ENCODE peak calls at places on chromosomes 7 and 10, in ten cellular contexts. M is keratinocyte, I is Calu3, Y is WTC11, A is tibial artery, K is Peyer's patch, D is HFF-Myc, L is A549, C is fibroblast of mammary gland, U is GM13976. F is an unnamed sample.
A peak's percentile ranks its signal among the peaks of the same experiment; 100 is the strongest.

GRCh38 chr7:100583132-100584045 is 2.5 kb downstream of the LRCH4 start:
- DNase-seq in M (no peak), I (no peak), Y (no peak), A (peak; percentile 74), K (no peak), D (no peak), L (no peak), C (peak; percentile 51), U (peak; percentile 70), F (no peak)

GRCh38 chr7:108222236-108222892 is 92.2 kb upstream of the LAMB4 start:
- DNase-seq in M (no peak), I (no peak), Y (peak; percentile 20), A (no peak), K (no peak), D (peak; percentile 43), L (no peak), C (no peak), U (no peak), F (no peak)

GRCh38 chr7:29639887-29640600 is 76.4 kb downstream of the PRR15 start:
- DNase-seq in M (no peak), I (no peak), Y (no peak), A (no peak), K (no peak), D (no peak), L (no peak), C (no peak), U (no peak), F (no peak)

GRCh38 chr7:149444260-149444659 is 16.6 kb downstream of the ZNF777 start:
- DNase-seq in M (no peak), I (no peak), Y (no peak), A (no peak), K (no peak), D (no peak), L (no peak), C (no peak), U (no peak), F (no peak)

GRCh38 chr10:69328346-69328687 is 50.0 kb downstream of the HK1 start:
- DNase-seq in M (no peak), I (no peak), Y (no peak), A (no peak), K (no peak), D (no peak), L (no peak), C (no peak), U (no peak), F (no peak)

GRCh38 chr7:20170626-20171025 is 46.6 kb downstream of the MACC1 start:
- DNase-seq in M (no peak), I (no peak), Y (no peak), A (no peak), K (no peak), D (no peak), L (no peak), C (peak; percentile 41), U (no peak), F (no peak)

GRCh38 chr7:141715794-141716689 is 7.9 kb downstream of the WEE2 start:
- DNase-seq in M (no peak), I (no peak), Y (no peak), A (no peak), K (no peak), D (no peak), L (no peak), C (no peak), U (no peak), F (no peak)

GRCh38 chr10:35606423-35606822 is 1.3 kb downstream of the GJD4 start:
- DNase-seq in M (no peak), I (no peak), Y (no peak), A (no peak), K (no peak), D (no peak), L (no peak), C (peak; percentile 33), U (no peak), F (no peak)

GRCh38 chr10:28246023-28246422 is 56.8 kb downstream of the MPP7 start:
- DNase-seq in M (no peak), I (no peak), Y (no peak), A (no peak), K (no peak), D (no peak), L (no peak), C (no peak), U (no peak), F (no peak)

GRCh38 chr10:119090968-119091367 is 10.4 kb upstream of the EIF3A start:
- DNase-seq in M (no peak), I (peak; percentile 42), Y (no peak), A (no peak), K (no peak), D (peak; percentile 70), L (no peak), C (peak; percentile 91), U (no peak), F (no peak)

GRCh38 chr10:128062837-128063563 is 63.2 kb downstream of the MKI67 start:
- DNase-seq in M (no peak), I (no peak), Y (no peak), A (no peak), K (no peak), D (no peak), L (no peak), C (no peak), U (peak; percentile 55), F (no peak)

GRCh38 chr10:69899727-69900595 is 98.3 kb downstream of the COL13A1 start:
- DNase-seq in M (no peak), I (no peak), Y (no peak), A (no peak), K (no peak), D (no peak), L (no peak), C (no peak), U (no peak), F (no peak)

DNA sequence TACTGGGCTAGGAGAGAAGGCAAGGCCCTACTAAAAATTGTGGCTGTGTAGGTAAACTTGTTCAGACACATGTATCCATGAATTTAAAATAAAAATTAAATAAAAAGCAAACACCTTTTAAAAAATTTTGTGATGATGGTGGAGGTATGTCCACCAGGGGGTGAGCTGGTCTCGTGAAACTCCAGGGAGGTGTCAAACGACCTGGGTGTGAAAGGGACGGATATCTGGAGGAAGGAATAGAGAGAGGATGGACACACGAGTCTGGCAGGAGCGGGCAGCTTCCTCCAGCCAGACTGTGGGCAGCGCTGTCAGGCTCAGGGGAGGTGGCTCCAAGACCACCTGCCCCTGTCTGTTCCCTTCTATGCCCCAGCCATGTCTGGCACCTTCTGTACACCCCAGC is 34.8 kb upstream of the DMBT1 start:
- DNase-seq in M (no peak), I (peak; percentile 57), Y (no peak), A (no peak), K (no peak), D (no peak), L (no peak), C (no peak), U (no peak), F (no peak)
- TF ChIP-seq CTCF in M (peak; percentile 27), I (peak; percentile 53), Y (peak; percentile 27), A (no peak), K (peak; percentile 31), D (no peak), L (peak; percentile 24), C (peak; percentile 16), U (no peak), F (no peak)

GRCh38 chr10:43362191-43362839 is 9.1 kb upstream of the FXYD4 start:
- DNase-seq in M (peak; percentile 89), I (peak; percentile 95), Y (peak; percentile 96), A (peak; percentile 90), K (peak; percentile 97), D (peak; percentile 22), L (peak; percentile 86), C (peak; percentile 73), U (peak; percentile 98), F (peak; percentile 97)
- TF ChIP-seq CTCF in M (peak; percentile 40), I (peak; percentile 16), Y (no peak), A (peak; percentile 28), K (peak; percentile 40), D (peak; percentile 34), L (peak; percentile 50), C (peak; percentile 42), U (peak; percentile 56), F (no peak)

GRCh38 chr7:48337012-48337621 is 165.9 kb downstream of the ABCA13 start:
- DNase-seq in M (no peak), I (peak; percentile 47), Y (peak; percentile 45), A (no peak), K (no peak), D (peak; percentile 1), L (peak; percentile 24), C (peak; percentile 36), U (no peak), F (no peak)
- TF ChIP-seq CTCF in M (peak; percentile 60), I (peak; percentile 78), Y (peak; percentile 31), A (no peak), K (no peak), D (peak; percentile 56), L (peak; percentile 44), C (peak; percentile 62), U (peak; percentile 27), F (no peak)

DNA sequence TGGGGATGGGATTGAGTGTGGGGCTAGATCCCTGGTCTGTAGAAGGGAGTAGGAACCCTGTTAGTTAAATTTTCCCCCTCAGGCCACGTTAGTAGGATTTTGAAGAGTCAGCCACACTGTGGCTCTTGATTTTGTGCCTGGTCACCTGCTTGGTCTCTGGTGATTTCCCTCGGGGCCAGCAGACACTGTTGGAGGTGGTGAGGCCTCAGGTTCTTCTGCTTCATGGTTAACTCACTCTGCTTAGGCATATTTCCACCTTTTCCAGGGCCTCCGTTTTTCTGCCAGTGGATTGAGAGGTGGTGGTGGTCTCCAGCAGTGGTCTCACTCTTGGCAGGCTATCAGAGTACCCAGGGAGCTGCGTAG is 4.1 kb downstream of the TSPAN14 start:
- DNase-seq in M (no peak), I (no peak), Y (no peak), A (no peak), K (no peak), D (no peak), L (no peak), C (no peak), U (no peak), F (no peak)
- TF ChIP-seq CTCF in M (no peak), I (peak; percentile 9), Y (no peak), A (no peak), K (no peak), D (no peak), L (no peak), C (no peak), U (no peak), F (no peak)

DNA sequence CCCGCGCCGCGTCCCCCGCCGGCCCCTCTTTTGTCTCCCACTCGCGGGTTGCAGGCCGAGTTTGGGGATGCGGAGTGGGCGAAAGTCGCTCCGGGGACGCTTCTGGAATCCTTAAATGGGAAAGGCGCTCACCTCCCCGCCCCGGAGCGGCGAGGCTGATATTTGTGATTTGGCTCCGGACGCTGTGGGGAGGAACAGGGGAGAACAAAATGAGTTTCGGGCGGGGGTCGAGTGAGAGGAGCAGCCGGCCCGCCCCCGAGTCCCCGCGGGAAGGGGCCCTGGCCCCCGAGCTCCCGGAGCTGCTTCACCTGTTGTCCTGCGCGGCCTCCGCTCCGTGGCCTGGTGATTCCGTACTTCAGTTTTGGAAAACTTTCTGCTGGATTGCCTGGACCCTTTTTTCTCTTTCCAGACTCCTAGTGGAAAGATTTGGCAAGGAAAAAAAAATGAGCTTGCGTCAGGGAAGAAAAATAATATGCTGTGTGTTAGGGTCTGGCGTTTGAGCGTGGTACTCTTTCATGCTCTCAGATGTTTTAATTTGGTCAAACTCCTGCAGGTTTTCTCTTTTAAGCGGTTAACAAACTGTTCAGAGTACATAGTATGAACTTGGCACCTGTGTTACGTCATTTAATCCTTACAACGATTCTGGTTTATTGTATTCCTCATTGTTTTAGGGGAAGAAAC is 831 bp downstream of the BMPR1A start:
- DNase-seq in M (no peak), I (peak; percentile 13), Y (no peak), A (peak; percentile 38), K (peak; percentile 63), D (peak; percentile 29), L (peak; percentile 59), C (peak; percentile 60), U (peak; percentile 40), F (no peak)
- TF ChIP-seq CTCF in M (peak; percentile 27), I (no peak), Y (no peak), A (peak; percentile 37), K (no peak), D (peak; percentile 22), L (no peak), C (peak; percentile 31), U (no peak), F (no peak)